ENCODE peak calls at places on chromosome 10, in seven cellular contexts. Y, K, F, O, N, B and Q are unnamed samples.

GRCh38 chr10:131554821-131555220 is 243.3 kb upstream of the TCERG1L start:
- DNase-seq in O (no peak), K (no peak), Y (no peak), F (no peak), N (no peak), B (no peak), Q (no peak)

GRCh38 chr10:122802282-122802681 is 43.4 kb downstream of the CUZD1 start:
- DNase-seq in O (no peak), F (no peak), K (no peak), B (no peak), N (no peak), Y (no peak), Q (no peak)

GRCh38 chr10:95308389-95309302 is 17.8 kb upstream of the PDLIM1 start:
- DNase-seq in B (peak), F (peak), O (peak), K (peak), Y (peak), N (peak), Q (peak)

GRCh38 chr10:18312385-18313145 is 172.3 kb downstream of the CACNB2 start:
- DNase-seq in Y (peak), F (peak), O (no peak), K (peak), B (no peak), N (peak), Q (peak)

GRCh38 chr10:101597036-101597435 is 8.9 kb downstream of the DPCD start:
- DNase-seq in B (no peak), K (no peak), O (no peak), N (no peak), F (no peak), Y (no peak), Q (no peak)

GRCh38 chr10:93826355-93826754 is 67.4 kb upstream of the SLC35G1 start:
- DNase-seq in O (no peak), Y (peak), N (no peak), B (no peak), K (peak), F (no peak), Q (no peak)

GRCh38 chr10:132291826-132292225 is 15.9 kb downstream of the STK32C start:
- DNase-seq in K (no peak), N (no peak), F (no peak), O (no peak), B (no peak), Y (no peak), Q (no peak)

GRCh38 chr10:35421553-35422178 is 85.4 kb downstream of the CCNY start:
- DNase-seq in Y (no peak), N (peak), F (peak), O (no peak), K (peak), B (peak), Q (peak)

GRCh38 chr10:77582710-77583115 is 54.9 kb downstream of the KCNMA1 start:
- DNase-seq in Y (peak), N (peak), K (peak), F (peak), O (no peak), B (no peak), Q (peak)

GRCh38 chr10:1036341-1036791 is 10.7 kb upstream of the IDI2 start:
- DNase-seq in N (peak), Y (peak), O (no peak), K (peak), B (no peak), F (peak), Q (no peak)

GRCh38 chr10:24299587-24300258 is 90.8 kb downstream of the KIAA1217 start:
- DNase-seq in Y (peak), K (peak), B (no peak), F (no peak), N (no peak), O (no peak), Q (peak)

GRCh38 chr10:6386960-6387359 is 184.2 kb downstream of the PFKFB3 start:
- DNase-seq in O (no peak), K (no peak), F (no peak), Y (no peak), N (no peak), B (no peak), Q (no peak)

GRCh38 chr10:31120392-31120791 is 88.7 kb upstream of the ZNF438 start:
- DNase-seq in K (no peak), O (no peak), F (peak), B (no peak), N (no peak), Y (no peak), Q (no peak)

GRCh38 chr10:29646238-29646902 is 11.6 kb upstream of the SVIL start:
- DNase-seq in B (no peak), F (peak), N (no peak), O (no peak), Y (no peak), K (peak), Q (peak)

GRCh38 chr10:29647483-29647882 is 12.7 kb upstream of the SVIL start:
- DNase-seq in K (no peak), N (no peak), Y (no peak), B (peak), O (no peak), F (no peak), Q (no peak)

GRCh38 chr10:29646960-29647431 is 12.2 kb upstream of the SVIL start:
- DNase-seq in F (peak), Y (no peak), N (no peak), O (no peak), K (peak), B (no peak), Q (peak)

GRCh38 chr10:29642996-29643395 is 8.2 kb upstream of the SVIL start:
- DNase-seq in F (peak), Y (no peak), O (no peak), K (peak), N (no peak), B (no peak), Q (peak)

GRCh38 chr10:29643785-29644501 is 9.2 kb upstream of the SVIL start:
- DNase-seq in F (no peak), K (no peak), Y (no peak), O (peak), B (no peak), N (no peak), Q (no peak)
- H3K4me3 ChIP-seq in F (no peak), K (no peak), Y (no peak), O (no peak), B (no peak), N (no peak), Q (no peak)

DNA sequence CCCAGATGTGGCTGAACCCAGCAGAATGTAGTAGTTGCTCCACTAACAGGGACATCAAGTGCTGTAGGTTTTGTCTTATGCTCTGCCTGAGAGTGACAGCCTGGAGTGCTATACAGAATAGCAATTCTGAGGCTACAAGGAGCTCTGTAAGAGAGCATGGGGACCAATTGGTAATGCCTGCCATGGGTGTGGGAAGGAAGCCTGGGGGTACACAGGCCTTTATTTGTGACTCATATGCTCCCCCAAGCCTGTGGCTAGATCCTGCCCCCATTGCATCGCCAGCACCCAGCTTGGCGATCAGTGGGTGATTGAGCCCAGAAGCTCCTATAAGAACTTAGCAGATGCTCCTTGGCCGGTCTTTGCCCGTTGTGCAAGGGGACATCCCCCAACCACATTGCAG is 37.5 kb downstream of the ZMIZ1 start:
- DNase-seq in O (no peak), K (no peak), N (no peak), F (no peak), Y (no peak), B (no peak), Q (no peak)
- TF ChIP-seq CTCF in O (no peak), K (no peak), N (no peak), F (no peak), Y (no peak), B (no peak), Q (no peak)

GRCh38 chr10:129421399-129421798 is 45.6 kb upstream of the MGMT start:
- DNase-seq in K (no peak), F (no peak), Y (no peak), O (no peak), B (no peak), N (no peak), Q (no peak)

GRCh38 chr10:129417882-129418281 is 49.2 kb upstream of the MGMT start:
- DNase-seq in K (no peak), B (no peak), F (peak), O (no peak), N (no peak), Y (no peak), Q (no peak)

GRCh38 chr10:129417164-129417563 is 49.9 kb upstream of the MGMT start:
- DNase-seq in Y (no peak), B (no peak), N (no peak), O (no peak), F (peak), K (no peak), Q (peak)

GRCh38 chr10:129419386-129419785 is 47.7 kb upstream of the MGMT start:
- DNase-seq in N (no peak), B (no peak), F (peak), K (no peak), O (no peak), Y (no peak), Q (no peak)

GRCh38 chr10:129418826-129419225 is 48.2 kb upstream of the MGMT start:
- DNase-seq in O (no peak), B (no peak), F (no peak), Y (no peak), N (no peak), K (no peak), Q (no peak)
- H3K4me3 ChIP-seq in O (no peak), B (no peak), F (no peak), Y (no peak), N (no peak), K (no peak), Q (no peak)

DNA sequence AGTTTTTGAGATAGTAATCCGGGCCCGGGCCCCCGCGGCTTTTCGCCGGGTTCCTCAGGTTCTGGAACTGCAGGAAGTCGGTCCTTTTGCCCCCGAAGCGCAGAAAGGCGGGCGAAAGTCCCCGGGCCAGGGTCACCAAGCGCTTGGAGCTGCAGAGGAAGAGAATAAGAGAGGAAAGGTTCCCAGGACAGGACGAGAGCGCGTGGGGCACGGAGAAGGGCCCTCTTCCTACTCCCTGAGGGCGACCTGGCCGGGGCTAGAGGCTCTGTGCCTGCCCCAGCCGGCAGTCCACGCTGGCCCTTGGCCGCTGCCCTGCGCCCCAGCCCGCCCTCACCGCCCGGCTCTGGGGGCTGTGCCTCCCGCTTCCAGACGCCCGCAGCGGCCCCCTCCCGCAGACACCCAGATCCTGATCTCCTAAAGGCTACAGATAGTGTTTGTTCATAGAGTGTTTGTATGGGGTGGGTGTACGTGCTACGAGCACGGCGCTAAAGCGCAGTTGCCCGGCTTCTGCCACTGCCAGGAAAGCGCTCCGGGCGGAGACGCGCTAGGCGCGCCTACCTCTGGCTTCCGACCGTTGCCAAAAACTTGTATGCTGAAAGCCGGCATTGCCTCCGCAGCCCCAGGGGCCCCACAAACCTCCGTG is 3.2 kb downstream of the HPSE2 start:
- DNase-seq in F (peak), Y (peak), O (no peak), N (no peak), B (peak), K (no peak), Q (no peak)
- TF ChIP-seq CTCF in F (no peak), Y (no peak), O (no peak), N (no peak), B (no peak), K (no peak), Q (no peak)

GRCh38 chr10:112562803-112563663 is 116.0 kb downstream of the VTI1A start:
- DNase-seq in O (no peak), B (no peak), N (peak), Y (no peak), K (no peak), F (peak), Q (peak)
- H3K4me3 ChIP-seq in O (no peak), B (no peak), N (no peak), Y (no peak), K (no peak), F (no peak), Q (no peak)

GRCh38 chr10:102917314-102917961 is 656 bp upstream of the CNNM2 start:
- DNase-seq in F (peak), K (peak), N (peak), B (peak), Y (peak), O (peak), Q (peak)

GRCh38 chr10:102919992-102920736 is 2.1 kb downstream of the CNNM2 start:
- DNase-seq in F (no peak), Y (no peak), K (no peak), B (no peak), O (no peak), N (no peak), Q (no peak)

GRCh38 chr10:102919237-102919959 is 1.3 kb downstream of the CNNM2 start:
- DNase-seq in O (peak), Y (peak), B (peak), K (peak), N (no peak), F (no peak), Q (peak)

GRCh38 chr10:102917962-102918816 is at the start of gene CNNM2:
- DNase-seq in F (peak), K (peak), O (peak), Y (peak), N (peak), B (peak), Q (peak)

DNA sequence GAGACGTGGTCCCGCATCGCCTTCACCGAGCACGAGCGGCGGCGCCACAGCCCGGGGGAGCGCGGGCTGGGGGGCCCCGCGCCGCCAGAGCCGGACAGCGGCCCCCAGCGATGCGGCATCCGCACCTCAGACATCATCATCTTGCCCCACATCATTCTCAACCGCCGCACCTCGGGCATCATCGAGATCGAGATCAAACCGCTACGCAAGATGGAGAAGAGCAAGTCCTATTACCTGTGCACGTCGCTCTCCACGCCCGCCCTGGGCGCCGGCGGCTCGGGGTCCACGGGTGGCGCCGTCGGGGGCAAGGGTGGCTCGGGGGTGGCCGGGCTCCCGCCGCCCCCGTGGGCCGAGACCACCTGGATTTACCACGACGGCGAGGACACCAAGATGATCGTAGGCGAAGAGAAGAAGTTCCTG is 733 bp downstream of the CNNM2 start:
- DNase-seq in F (no peak), N (peak), B (no peak), Y (peak), K (no peak), O (peak), Q (no peak)
- TF ChIP-seq CTCF in F (no peak), N (no peak), B (no peak), Y (no peak), K (no peak), O (no peak), Q (no peak)

GRCh38 chr10:12588091-12588850 is 238.9 kb downstream of the CAMK1D start:
- DNase-seq in F (no peak), K (no peak), N (no peak), O (no peak), B (no peak), Y (peak), Q (no peak)
- H3K4me3 ChIP-seq in F (no peak), K (no peak), N (no peak), O (no peak), B (no peak), Y (no peak), Q (no peak)

GRCh38 chr10:98423691-98424120 is 8.7 kb upstream of the PYROXD2 start:
- DNase-seq in Y (no peak), B (no peak), O (no peak), K (no peak), F (no peak), N (peak), Q (no peak)
- TF ChIP-seq CTCF in Y (no peak), B (no peak), O (no peak), K (peak), F (no peak), N (no peak), Q (no peak)

DNA sequence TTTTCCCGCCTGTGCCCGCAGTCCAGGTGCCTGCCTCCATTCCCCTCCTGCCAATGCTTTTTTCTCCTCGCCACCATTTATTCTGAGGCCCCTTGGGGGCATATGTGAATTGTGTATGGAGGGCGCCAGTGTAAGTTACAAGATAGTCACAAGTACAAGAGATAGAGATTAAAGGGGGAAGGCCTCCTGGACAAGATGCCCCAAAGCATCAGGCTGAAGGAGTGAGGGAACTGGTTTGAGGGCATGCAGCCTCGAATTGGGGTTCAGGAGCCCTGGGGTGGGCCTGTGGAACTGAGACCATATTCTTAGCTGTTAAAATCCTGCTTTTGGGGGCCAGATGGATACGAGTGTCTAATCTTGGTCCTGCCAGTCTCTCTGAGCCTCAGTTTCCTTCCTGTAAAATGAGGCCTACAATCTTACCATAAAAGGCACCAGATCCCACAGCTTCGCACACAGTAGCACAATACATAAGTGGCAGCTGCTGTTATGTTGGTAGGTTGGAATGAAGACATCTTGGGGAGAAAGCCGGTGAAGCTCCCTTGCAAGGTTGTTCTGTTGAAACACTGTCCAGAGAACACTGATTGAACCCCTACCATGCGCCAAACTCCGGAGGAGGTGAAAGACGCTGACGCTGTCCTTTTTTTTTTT is 545 bp upstream of the COMTD1 start:
- DNase-seq in Y (no peak), K (no peak), N (no peak), O (no peak), F (no peak), B (no peak), Q (no peak)
- H3K4me3 ChIP-seq in Y (no peak), K (no peak), N (no peak), O (peak), F (no peak), B (no peak), Q (no peak)